ENCODE peak calls at places on chromosome 1, in five cellular contexts. M is EL, A is choroid plexus epithelial cell, N is occipital lobe, Z is OCI-LY7. U is an unnamed sample.

GRCh38 chr1:58358311-58358710 is 188.2 kb downstream of the OMA1 start:
- DNase-seq in A (peak; percentile 32), Z (no peak), N (no peak), M (peak; percentile 15), U (peak; percentile 21)

GRCh38 chr1:247681288-247681897 is 1.9 kb upstream of the OR13G1 start:
- DNase-seq in M (peak; percentile 21), A (peak; percentile 28), Z (peak; percentile 54), N (no peak), U (peak; percentile 64)

GRCh38 chr1:119358661-119359060 is 9.9 kb upstream of the HAO2 start:
- DNase-seq in M (peak; percentile 15), N (no peak), Z (no peak), A (no peak), U (peak; percentile 17)

GRCh38 chr1:31753623-31754349 is 10.4 kb downstream of the ADGRB2 start:
- DNase-seq in N (peak; percentile 85), M (peak; percentile 46), Z (no peak), A (peak; percentile 34), U (no peak)

GRCh38 chr1:155871390-155871789 is 12.0 kb downstream of the SYT11 start:
- DNase-seq in Z (no peak), A (peak; percentile 13), M (no peak), N (peak; percentile 90), U (no peak)

GRCh38 chr1:92994105-92994712 is 32.9 kb upstream of the DIPK1A start:
- DNase-seq in M (peak; percentile 76), A (peak; percentile 93), Z (peak; percentile 96), N (peak; percentile 36), U (peak; percentile 47)

GRCh38 chr1:184027751-184028682 is 9.5 kb downstream of the COLGALT2 start:
- DNase-seq in A (no peak), Z (no peak), N (no peak), M (no peak), U (no peak)

GRCh38 chr1:4957027-4957426 is 302.6 kb downstream of the AJAP1 start:
- DNase-seq in A (no peak), Z (no peak), M (no peak), N (no peak), U (no peak)

GRCh38 chr1:43327549-43328292 is 9.9 kb upstream of the MPL start:
- DNase-seq in Z (no peak), M (peak; percentile 27), N (no peak), A (no peak), U (no peak)

GRCh38 chr1:7390604-7391000 is 380.5 kb upstream of the VAMP3 start:
- DNase-seq in M (no peak), A (no peak), N (no peak), Z (no peak), U (no peak)

GRCh38 chr1:25243907-25244306 is 3.3 kb downstream of the RSRP1 start:
- DNase-seq in M (no peak), N (no peak), Z (no peak), A (no peak), U (no peak)

GRCh38 chr1:16158025-16158424 is 2.2 kb upstream of the EPHA2 start:
- DNase-seq in A (no peak), Z (no peak), N (no peak), M (no peak), U (no peak)

GRCh38 chr1:182568647-182569284 is 20.3 kb downstream of the RNASEL start:
- DNase-seq in Z (peak; percentile 73), N (no peak), M (no peak), A (no peak), U (no peak)

GRCh38 chr1:226481133-226481532 is 67.4 kb upstream of the STUM start:
- DNase-seq in N (no peak), Z (no peak), M (no peak), A (no peak), U (no peak)

GRCh38 chr1:70429219-70429618 is 18.2 kb downstream of the CTH start:
- DNase-seq in A (no peak), N (no peak), M (peak; percentile 66), Z (no peak), U (no peak)